ENCODE peak calls at places on chromosomes 16 and 17, in ten cellular contexts. L is fibroblast of lung, R is right atrium auricular region, M is sigmoid colon, Z is cardiac muscle cell, B is ovary, W is mammary epithelial cell, S is upper lobe of right lung, N is lower lobe of right lung, H is H9. T is an unnamed sample.
A peak's percentile ranks its signal among the peaks of the same experiment; 100 is the strongest.

GRCh38 chr17:58575511-58575910 is 61.1 kb upstream of the MTMR4 start:
- DNase-seq in R (no peak), W (peak; percentile 84), L (peak; percentile 78), M (no peak), Z (no peak), N (no peak), S (no peak), B (no peak), H (no peak), T (no peak)

GRCh38 chr16:76278976-76279375 is 1.8 kb downstream of the CNTNAP4 start:
- DNase-seq in H (no peak), S (no peak), L (no peak), M (no peak), Z (peak; percentile 61), W (peak; percentile 7), N (no peak), R (no peak), B (no peak), T (no peak)

GRCh38 chr17:35588196-35588920 is 1.2 kb downstream of the AP2B1 start:
- DNase-seq in W (peak; percentile 92), B (no peak), S (no peak), L (peak; percentile 86), H (no peak), R (no peak), M (no peak), N (no peak), Z (no peak), T (no peak)

GRCh38 chr17:49798182-49798581 is 9.7 kb downstream of the KAT7 start:
- DNase-seq in R (no peak), M (no peak), Z (no peak), S (no peak), N (no peak), B (no peak), W (no peak), L (no peak), H (no peak), T (no peak)

GRCh38 chr17:6823011-6823442 is 8.5 kb downstream of the TEKT1 start:
- DNase-seq in Z (no peak), H (no peak), N (no peak), S (no peak), L (peak; percentile 75), R (no peak), W (peak; percentile 86), B (no peak), M (no peak), T (no peak)

GRCh38 chr16:68264128-68265077 is at the start of gene SLC7A6:
- DNase-seq in B (peak; percentile 77), N (peak; percentile 86), R (peak; percentile 78), M (peak; percentile 85), L (peak; percentile 68), S (peak; percentile 91), W (peak; percentile 62), Z (peak; percentile 80), H (peak; percentile 69), T (peak; percentile 84)

GRCh38 chr17:40337351-40337750 is 27.2 kb downstream of the GJD3 start:
- DNase-seq in N (no peak), L (no peak), B (no peak), W (no peak), S (no peak), M (no peak), R (no peak), Z (no peak), H (no peak), T (no peak)

GRCh38 chr16:80924372-80924978 is 82.2 kb downstream of the CMC2 start:
- DNase-seq in W (peak; percentile 16), H (peak; percentile 87), N (no peak), B (peak; percentile 46), R (no peak), L (peak; percentile 34), Z (peak; percentile 69), M (no peak), S (no peak), T (peak; percentile 42)

GRCh38 chr16:1815461-1815860 is 11.2 kb downstream of the HAGH start:
- DNase-seq in R (no peak), B (peak; percentile 19), W (no peak), L (no peak), H (no peak), N (no peak), S (no peak), M (no peak), Z (no peak), T (no peak)

GRCh38 chr16:1810536-1810935 is 16.1 kb downstream of the HAGH start:
- DNase-seq in W (no peak), M (peak; percentile 60), R (no peak), B (no peak), Z (no peak), H (no peak), L (no peak), N (peak; percentile 34), S (no peak), T (no peak)

GRCh38 chr16:1810106-1810505 is 16.5 kb downstream of the HAGH start:
- DNase-seq in N (peak; percentile 30), B (no peak), Z (no peak), R (no peak), S (no peak), H (no peak), W (no peak), M (peak; percentile 46), L (no peak), T (no peak)

GRCh38 chr16:1809281-1809801 is 15.8 kb upstream of the IGFALS start:
- DNase-seq in W (no peak), M (no peak), H (peak; percentile 90), L (no peak), B (no peak), S (no peak), Z (no peak), N (peak; percentile 38), R (no peak), T (no peak)

DNA sequence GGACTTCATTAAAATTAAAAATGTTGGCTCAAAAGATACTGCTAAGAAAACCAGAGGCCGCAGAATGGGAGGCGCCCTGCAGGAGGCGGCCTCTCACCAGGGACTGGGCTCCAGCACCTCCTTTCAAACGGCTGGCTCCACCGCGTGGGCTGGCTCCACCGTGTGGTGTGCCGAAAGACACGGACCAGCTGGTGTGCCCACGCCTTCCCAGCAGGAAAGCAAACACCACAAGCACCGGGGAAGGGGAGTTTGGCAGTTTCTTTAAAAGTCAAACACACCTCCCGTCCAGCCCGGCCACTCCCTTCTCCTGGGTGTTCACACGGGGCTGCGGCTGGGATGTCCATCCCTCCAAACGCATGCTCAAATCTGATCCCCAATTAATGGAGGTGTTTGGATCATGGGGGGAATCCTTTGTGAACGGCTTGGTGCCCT is 13.9 kb downstream of the HAGH start:
- DNase-seq in R (peak; percentile 73), M (peak; percentile 78), H (peak; percentile 68), N (peak; percentile 87), L (peak; percentile 71), Z (peak; percentile 58), B (peak; percentile 85), W (peak; percentile 50), S (peak; percentile 92), T (peak; percentile 71)
- TF ChIP-seq CTCF in R (no peak), M (no peak), H (peak; percentile 69), N (peak; percentile 59), L (peak; percentile 63), Z (peak; percentile 67), B (no peak), W (peak; percentile 83), S (peak; percentile 55), T (peak; percentile 78)

GRCh38 chr17:4789951-4790704 is 1.4 kb downstream of the GLTPD2 start:
- DNase-seq in M (peak; percentile 94), W (peak; percentile 96), S (peak; percentile 95), R (peak; percentile 91), L (peak; percentile 89), Z (peak; percentile 91), B (peak; percentile 86), H (peak; percentile 81), N (peak; percentile 90), T (peak; percentile 88)
- H3K27me3 ChIP-seq in M (no peaks in the 10 kb centered on the region), W (no peaks in the 10 kb centered on the region), S (peaks cover 7% of the 10 kb centered on the region), R (no peaks in the 10 kb centered on the region), L (peaks cover 3% of the 10 kb centered on the region), Z (peaks cover 10% of the 10 kb centered on the region), B (no peaks in the 10 kb centered on the region), H (peaks cover 39% of the 10 kb centered on the region), N (peaks cover 11% of the 10 kb centered on the region), T (no peaks in the 10 kb centered on the region)

GRCh38 chr17:77022766-77023165 is 118.0 kb upstream of the SEC14L1 start:
- DNase-seq in N (no peak), L (no peak), Z (no peak), B (no peak), M (no peak), W (no peak), R (no peak), S (no peak), H (no peak), T (no peak)

GRCh38 chr17:77020973-77021372 is 119.8 kb upstream of the SEC14L1 start:
- DNase-seq in B (no peak), M (no peak), N (no peak), S (no peak), Z (no peak), L (no peak), W (no peak), H (no peak), R (no peak), T (no peak)

GRCh38 chr17:77027271-77027670 is 113.5 kb upstream of the SEC14L1 start:
- DNase-seq in L (no peak), R (no peak), W (no peak), M (no peak), Z (no peak), N (no peak), H (no peak), B (no peak), S (no peak), T (no peak)

GRCh38 chr17:77028900-77029299 is 111.9 kb upstream of the SEC14L1 start:
- DNase-seq in W (no peak), B (no peak), S (no peak), N (no peak), R (no peak), H (no peak), Z (no peak), M (no peak), L (no peak), T (no peak)

DNA sequence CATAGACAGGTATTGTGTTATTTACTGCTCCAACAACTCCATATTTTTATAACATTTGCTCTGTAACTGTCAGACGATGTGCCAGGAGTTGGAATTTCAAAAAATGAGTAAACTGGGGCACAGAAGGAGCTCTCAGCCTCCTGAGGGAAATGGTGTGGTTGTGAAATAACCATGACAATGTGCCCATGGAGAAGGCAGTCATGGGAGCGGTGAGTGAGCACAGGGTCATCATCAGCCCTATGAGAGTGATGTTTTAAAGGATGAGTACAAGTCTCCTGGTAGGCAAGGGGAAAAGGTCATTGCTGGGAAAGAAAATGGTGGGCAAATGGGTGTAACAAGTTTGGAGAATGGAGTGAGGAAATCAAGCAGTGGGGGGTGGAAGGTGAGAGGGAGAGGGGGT is 115.0 kb upstream of the SEC14L1 start:
- DNase-seq in S (no peak), B (no peak), N (no peak), R (no peak), W (peak; percentile 21), M (no peak), Z (no peak), L (no peak), H (no peak), T (no peak)
- H3K9me3 ChIP-seq in S (no peaks in the 10 kb centered on the region), B (no peaks in the 10 kb centered on the region), N (peaks cover 7% of the 10 kb centered on the region), R (peaks cover 19% of the 10 kb centered on the region), W (no peaks in the 10 kb centered on the region), M (peaks cover 10% of the 10 kb centered on the region), Z (no peaks in the 10 kb centered on the region), L (no peaks in the 10 kb centered on the region), H (no peaks in the 10 kb centered on the region), T (no peaks in the 10 kb centered on the region)

DNA sequence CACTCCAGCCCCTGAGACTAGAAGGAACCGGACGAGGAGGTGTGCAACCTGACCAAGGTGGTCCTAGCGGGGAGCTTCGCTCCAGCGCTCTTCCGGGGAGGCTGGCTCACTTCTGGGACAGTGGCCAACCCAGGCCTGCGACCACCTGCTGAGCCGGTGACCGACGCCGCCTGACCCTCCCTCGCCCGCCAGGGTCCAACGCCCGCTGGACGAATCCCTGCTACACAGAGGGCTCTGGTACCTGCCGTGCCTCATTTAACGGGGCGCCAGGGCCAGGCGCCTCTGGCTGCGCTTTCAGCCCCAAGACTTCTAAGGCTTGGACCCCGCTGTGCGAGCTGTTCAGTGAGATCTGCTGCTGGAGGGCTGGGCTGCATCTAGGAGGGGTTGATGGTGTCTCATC is 99.5 kb upstream of the KCNJ18 start:
- DNase-seq in H (no peak), L (no peak), W (no peak), B (no peak), Z (no peak), R (no peak), M (no peak), N (no peak), S (no peak), T (no peak)
- TF ChIP-seq CTCF in H (no peak), L (no peak), W (no peak), B (no peak), Z (no peak), R (no peak), M (no peak), N (no peak), S (no peak), T (no peak)

T was measured in WERI-Rb-1.